ENCODE peak calls at places on chromosomes 3 and 15, in four cellular contexts. S is fibroblast of lung, Q is HCT116, F is H9. L is an unnamed sample.

GRCh38 chr3:8851703-8852102 is 82.3 kb upstream of the OXTR start:
- DNase-seq in S (peak; percentile 82), Q (no peak), F (no peak), L (no peak)

GRCh38 chr3:162956711-162957110 is 1460.1 kb downstream of the OTOL1 start:
- DNase-seq in F (no peak), Q (no peak), S (no peak), L (no peak)

GRCh38 chr3:118833075-118833474 is 201.6 kb downstream of the IGSF11 start:
- DNase-seq in Q (no peak), S (peak; percentile 32), F (no peak), L (no peak)

GRCh38 chr15:77837649-77838025 is 204.9 kb upstream of the LINGO1 start:
- DNase-seq in Q (no peak), F (peak; percentile 22), S (no peak), L (peak; percentile 28)

GRCh38 chr15:41203395-41203794 is 27.2 kb downstream of the EXD1 start:
- DNase-seq in S (no peak), F (no peak), Q (no peak), L (no peak)

GRCh38 chr3:192490720-192491119 is 236.6 kb downstream of the FGF12 start:
- DNase-seq in F (no peak), S (no peak), Q (no peak), L (no peak)

GRCh38 chr3:146640955-146641867 is 36.1 kb upstream of the PLSCR5 start:
- DNase-seq in Q (peak; percentile 42), F (no peak), S (peak; percentile 66), L (no peak)

GRCh38 chr3:17740703-17741102 is 1.7 kb downstream of the TBC1D5 start:
- DNase-seq in S (peak; percentile 52), F (no peak), Q (no peak), L (no peak)

GRCh38 chr3:159941043-159941994 is 47.3 kb upstream of the IL12A start:
- DNase-seq in F (no peak), S (no peak), Q (no peak), L (no peak)

GRCh38 chr3:136584728-136585127 is 167.4 kb downstream of the STAG1 start:
- DNase-seq in S (peak; percentile 7), Q (no peak), F (no peak), L (no peak)

GRCh38 chr15:68924866-68925599 is 5.3 kb upstream of the SPESP1 start:
- DNase-seq in S (peak; percentile 77), F (peak; percentile 83), Q (peak; percentile 66), L (peak; percentile 80)

GRCh38 chr3:101900736-101901135 is 51.4 kb downstream of the NFKBIZ start:
- DNase-seq in Q (no peak), S (no peak), F (no peak), L (no peak)

GRCh38 chr3:105579439-105579838 is 212.7 kb downstream of the ALCAM start:
- DNase-seq in Q (no peak), F (no peak), S (no peak), L (no peak)

GRCh38 chr3:44415421-44415820 is 62.0 kb downstream of the ZNF445 start:
- DNase-seq in F (no peak), S (no peak), Q (no peak), L (no peak)

GRCh38 chr3:71725279-71725991 is at the start of gene EIF4E3:
- DNase-seq in S (peak; percentile 16), Q (no peak), F (peak; percentile 52), L (peak; percentile 85)

GRCh38 chr15:60751985-60752952 is 273.3 kb upstream of the ICE2 start:
- DNase-seq in F (no peak), S (peak; percentile 92), Q (no peak), L (peak; percentile 77)

GRCh38 chr15:57554063-57554820 is 37.5 kb upstream of the MYZAP start:
- DNase-seq in Q (no peak), S (no peak), F (no peak), L (no peak)

GRCh38 chr3:5188419-5189405 is 1.2 kb downstream of the EDEM1 start:
- DNase-seq in Q (no peak), S (peak; percentile 35), F (peak; percentile 37), L (no peak)

GRCh38 chr3:117104792-117105191 is 395.2 kb downstream of the TUSC7 start:
- DNase-seq in Q (no peak), F (peak; percentile 48), S (no peak), L (no peak)

GRCh38 chr15:42359990-42360389 is 689 bp downstream of the CAPN3 start:
- DNase-seq in Q (no peak), F (no peak), S (no peak), L (no peak)

GRCh38 chr15:63599401-63600000 is 2.3 kb downstream of the FBXL22 start:
- DNase-seq in Q (no peak), S (peak; percentile 42), F (peak; percentile 70), L (peak; percentile 91)

GRCh38 chr3:25448750-25449684 is 21.0 kb downstream of the RARB start:
- DNase-seq in Q (no peak), S (peak; percentile 75), F (peak; percentile 36), L (peak; percentile 95)

GRCh38 chr3:115533218-115533617 is 90.1 kb upstream of the GAP43 start:
- DNase-seq in F (no peak), Q (no peak), S (no peak), L (peak; percentile 48)

GRCh38 chr3:61841111-61841845 is 279.9 kb downstream of the PTPRG start:
- DNase-seq in F (no peak), S (peak; percentile 89), Q (no peak), L (no peak)

GRCh38 chr3:149968216-149968615 is 2.5 kb downstream of the PFN2 start:
- DNase-seq in Q (no peak), S (peak; percentile 15), F (no peak), L (no peak)

GRCh38 chr3:192847918-192848317 is 69.7 kb downstream of the MB21D2 start:
- DNase-seq in F (no peak), Q (no peak), S (peak; percentile 70), L (no peak)

GRCh38 chr15:72474912-72475601 is 927 bp downstream of the ARIH1 start:
- DNase-seq in S (peak; percentile 79), Q (peak; percentile 40), F (peak; percentile 70), L (peak; percentile 94)
- TF ChIP-seq CTCF in S (no peak), Q (no peak), F (no peak), L (no peak)

DNA sequence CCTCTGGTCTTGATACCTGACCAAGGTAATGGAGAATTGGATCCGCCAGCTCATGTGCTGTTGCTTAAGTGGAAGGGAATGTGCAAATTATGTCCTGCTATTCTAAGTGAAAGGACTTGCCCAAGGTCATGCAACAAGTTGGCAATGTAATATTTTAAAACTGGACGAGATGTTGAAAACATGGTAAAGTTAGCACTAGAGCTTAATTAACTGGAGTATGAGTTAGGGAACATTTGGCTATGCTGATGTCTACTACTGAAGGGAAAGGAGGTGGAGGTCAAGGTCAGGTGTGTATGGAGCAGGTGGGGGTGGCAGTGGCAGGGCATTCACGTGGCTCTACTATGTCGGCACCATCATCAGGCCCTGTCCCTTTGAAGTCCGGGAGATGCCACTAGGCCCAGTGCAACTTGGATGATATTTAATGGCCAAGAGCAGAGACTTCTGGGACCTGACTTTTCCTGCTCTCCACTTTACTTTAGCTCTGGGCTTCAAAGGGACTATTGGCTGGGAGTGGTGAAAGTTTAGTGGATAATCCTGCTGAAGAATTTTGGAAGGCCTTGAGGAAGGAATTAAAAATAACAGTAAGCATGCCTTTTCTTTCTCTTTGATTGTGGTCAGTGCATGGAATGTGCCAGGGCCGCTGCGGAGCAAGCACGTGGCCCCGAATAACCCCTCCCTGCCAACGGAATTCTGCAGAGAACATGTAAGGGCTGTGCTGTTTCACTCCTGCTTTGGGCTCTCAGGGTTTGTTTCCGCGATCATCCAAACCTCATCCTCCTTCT is 14.9 kb downstream of the SMAD3 start:
- DNase-seq in F (no peak), S (peak; percentile 87), Q (no peak), L (peak; percentile 81)
- H3K4me1 ChIP-seq in F (peaks cover under 1% of the 10 kb centered on the region), S (peaks cover 76% of the 10 kb centered on the region), Q (peaks cover 74% of the 10 kb centered on the region), L (peaks cover 61% of the 10 kb centered on the region)

GRCh38 chr3:127776347-127776746 is 46.0 kb downstream of the MGLL start:
- DNase-seq in F (no peak), Q (no peak), S (no peak), L (peak; percentile 61)

GRCh38 chr3:127777332-127777731 is 45.0 kb downstream of the MGLL start:
- DNase-seq in F (no peak), S (no peak), Q (no peak), L (no peak)

GRCh38 chr3:127774647-127775046 is 47.7 kb downstream of the MGLL start:
- DNase-seq in Q (no peak), F (no peak), S (no peak), L (no peak)

GRCh38 chr3:127773752-127774395 is 48.4 kb downstream of the MGLL start:
- DNase-seq in Q (no peak), S (no peak), F (no peak), L (peak; percentile 43)

DNA sequence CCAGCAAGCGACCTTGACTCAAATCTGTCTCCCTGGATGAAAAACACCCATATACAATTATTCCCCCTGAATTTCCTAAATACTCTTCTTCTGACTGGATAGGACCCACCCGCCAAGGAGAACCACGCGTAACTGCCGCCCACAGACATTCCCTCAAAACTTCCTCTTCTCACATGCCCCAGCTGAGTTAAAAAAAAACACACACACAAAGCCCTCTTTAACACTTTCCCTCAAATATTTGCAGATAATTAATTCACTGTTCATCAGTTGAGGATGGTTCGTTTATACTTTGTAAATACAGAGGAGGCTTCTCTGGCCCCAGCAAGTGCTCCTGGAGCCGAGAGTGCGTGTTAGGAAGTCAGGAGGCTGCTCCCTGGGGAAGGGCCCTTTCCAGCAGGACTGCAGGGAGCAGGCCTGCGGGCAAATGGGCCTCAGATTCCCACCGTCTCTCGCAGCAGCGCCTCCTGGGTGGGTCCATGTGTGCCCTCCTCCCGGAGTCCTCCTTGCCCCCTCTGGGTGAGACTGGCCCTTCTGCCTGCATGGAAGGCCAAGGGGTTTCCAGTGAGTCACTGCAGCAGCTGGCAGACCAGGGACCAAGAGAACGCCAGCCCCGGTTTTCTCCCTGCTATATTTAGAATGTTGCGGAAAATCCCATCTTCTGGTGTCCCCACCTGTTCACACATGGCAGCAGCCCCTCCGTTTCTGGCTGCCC is 46.8 kb downstream of the MGLL start:
- DNase-seq in Q (no peak), S (peak; percentile 80), F (no peak), L (peak; percentile 77)
- H3K9ac ChIP-seq in Q (no peak overlapping the region), S (peak overlapping the region; percentile 10), F (no peak overlapping the region), L (no peak overlapping the region)

GRCh38 chr3:50378024-50378423 is 18.7 kb upstream of the TMEM115 start:
- DNase-seq in S (no peak), F (no peak), Q (no peak), L (no peak)

GRCh38 chr3:50373865-50374188 is 14.5 kb upstream of the TMEM115 start:
- DNase-seq in Q (no peak), S (no peak), F (no peak), L (no peak)

GRCh38 chr3:50374363-50375108 is 15.2 kb upstream of the TMEM115 start:
- DNase-seq in Q (no peak), S (no peak), F (no peak), L (no peak)

GRCh38 chr3:50373146-50373864 is 14.0 kb upstream of the TMEM115 start:
- DNase-seq in F (peak; percentile 71), Q (no peak), S (no peak), L (no peak)

DNA sequence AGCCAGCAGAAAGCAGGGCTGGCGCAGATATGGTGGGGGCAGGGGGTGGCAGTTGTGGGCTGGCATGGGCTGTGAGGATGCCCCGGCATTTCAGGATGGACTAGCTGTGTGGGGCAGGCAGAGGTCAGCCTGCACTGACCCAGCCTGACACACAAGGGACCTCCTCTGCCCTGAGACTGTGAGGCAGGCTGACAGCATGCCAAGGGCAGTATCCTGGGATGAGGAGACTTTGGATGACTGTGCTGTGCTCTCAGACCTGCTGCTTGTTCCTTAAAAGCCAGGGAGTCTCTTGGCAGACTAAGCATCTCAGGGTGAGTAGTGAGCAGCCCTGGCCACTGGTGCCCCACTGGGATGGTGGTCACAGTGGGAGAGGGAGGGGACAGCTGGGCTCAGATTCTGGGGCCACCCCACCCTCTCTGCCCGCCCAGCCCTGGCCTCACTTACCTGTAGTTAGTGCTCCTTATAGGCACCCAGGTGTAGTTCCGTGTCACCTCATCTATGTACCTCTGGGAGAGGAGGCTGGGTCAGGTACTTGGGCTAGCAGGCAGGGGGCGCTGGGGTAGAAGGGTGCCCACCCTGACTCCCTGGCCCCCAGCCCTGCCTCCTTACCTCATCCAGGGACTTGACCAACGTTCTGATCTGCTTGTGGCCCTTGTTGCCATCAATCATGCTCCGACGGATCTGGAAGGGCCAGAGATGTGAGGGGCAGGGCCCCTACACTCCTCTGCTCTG is 16.0 kb upstream of the TMEM115 start:
- DNase-seq in Q (no peak), F (peak; percentile 54), S (no peak), L (no peak)
- TF ChIP-seq CTCF in Q (peak; percentile 6), F (peak; percentile 64), S (no peak), L (no peak)

L was measured in kidney.